ENCODE peak calls at places on chromosomes 13 and 19, in six cellular contexts. U is pancreas, S is heart left ventricle, R is tibial nerve, M is fibroblast of lung, O is neural progenitor cell. B is an unnamed sample. For H3K36me3 and H3K9me3, the result is how much of the 10 kb centered on the place peaks cover.

GRCh38 chr13:27353166-27353583 is 71.2 kb upstream of the GTF3A start:
- DNase-seq in S (no peak), M (peak), O (no peak), U (no peak), R (no peak), B (no peak)

GRCh38 chr13:25699056-25699455 is 327.3 kb downstream of the ATP8A2 start:
- DNase-seq in M (no peak), S (no peak), O (no peak), U (no peak), R (no peak), B (no peak)

GRCh38 chr19:1354496-1355257 is 29.0 kb upstream of the NDUFS7 start:
- DNase-seq in R (peak), O (peak), S (peak), U (peak), M (peak), B (peak)

GRCh38 chr13:31860002-31860401 is 120.7 kb downstream of the RXFP2 start:
- DNase-seq in R (no peak), U (no peak), M (no peak), S (no peak), O (no peak), B (no peak)

GRCh38 chr19:48879025-48879572 is 6.9 kb downstream of the PPP1R15A start:
- DNase-seq in S (no peak), M (no peak), U (no peak), R (no peak), O (no peak), B (no peak)

GRCh38 chr19:2528543-2529173 is 52.7 kb downstream of the GADD45B start:
- DNase-seq in M (peak), U (no peak), S (no peak), R (no peak), O (no peak), B (no peak)

GRCh38 chr19:40607311-40607871 is 6.2 kb downstream of the LTBP4 start:
- DNase-seq in O (peak), S (no peak), U (no peak), M (no peak), R (no peak), B (no peak)

GRCh38 chr19:10086904-10087256 is 763 bp downstream of the SHFL start:
- DNase-seq in M (no peak), O (peak), U (no peak), R (no peak), S (no peak), B (peak)

GRCh38 chr19:2115324-2115723 is 18.6 kb downstream of the IZUMO4 start:
- DNase-seq in R (no peak), U (no peak), S (no peak), O (no peak), M (no peak), B (no peak)

GRCh38 chr19:14840206-14840605 is 5.2 kb upstream of the OR7A5 start:
- DNase-seq in O (no peak), R (no peak), S (no peak), M (no peak), U (no peak), B (no peak)

GRCh38 chr19:7983286-7983950 is 22.0 kb downstream of the ELAVL1 start:
- DNase-seq in U (no peak), M (no peak), S (no peak), R (no peak), O (no peak), B (no peak)

GRCh38 chr19:7981661-7982060 is 23.8 kb downstream of the ELAVL1 start:
- DNase-seq in U (no peak), M (no peak), S (no peak), O (no peak), R (no peak), B (no peak)

GRCh38 chr19:7982103-7982502 is 23.3 kb downstream of the ELAVL1 start:
- DNase-seq in O (no peak), U (no peak), M (no peak), R (no peak), S (no peak), B (no peak)

GRCh38 chr19:7981199-7981598 is 24.2 kb downstream of the ELAVL1 start:
- DNase-seq in U (no peak), M (no peak), S (no peak), O (no peak), R (no peak), B (no peak)

GRCh38 chr19:7982651-7983099 is 22.8 kb downstream of the ELAVL1 start:
- DNase-seq in S (peak), R (no peak), U (no peak), O (no peak), M (no peak), B (no peak)
- H3K36me3 ChIP-seq in S (half or more), R (under half), U (under half), O (under half), M (under half), B (under half)

GRCh38 chr19:24003537-24003936 is 83.5 kb upstream of the ZNF254 start:
- DNase-seq in M (no peak), O (no peak), U (no peak), S (no peak), R (no peak), B (no peak)
- H3K9me3 ChIP-seq in M (under half), O (under half), U (under half), S (under half), R (under half), B (under half)

GRCh38 chr13:96850538-96850937 is 143.7 kb downstream of the OXGR1 start:
- DNase-seq in O (no peak), U (no peak), R (no peak), S (no peak), M (no peak), B (no peak)
- TF ChIP-seq CTCF in O (no peak), U (no peak), R (no peak), S (no peak), M (no peak), B (no peak)

DNA sequence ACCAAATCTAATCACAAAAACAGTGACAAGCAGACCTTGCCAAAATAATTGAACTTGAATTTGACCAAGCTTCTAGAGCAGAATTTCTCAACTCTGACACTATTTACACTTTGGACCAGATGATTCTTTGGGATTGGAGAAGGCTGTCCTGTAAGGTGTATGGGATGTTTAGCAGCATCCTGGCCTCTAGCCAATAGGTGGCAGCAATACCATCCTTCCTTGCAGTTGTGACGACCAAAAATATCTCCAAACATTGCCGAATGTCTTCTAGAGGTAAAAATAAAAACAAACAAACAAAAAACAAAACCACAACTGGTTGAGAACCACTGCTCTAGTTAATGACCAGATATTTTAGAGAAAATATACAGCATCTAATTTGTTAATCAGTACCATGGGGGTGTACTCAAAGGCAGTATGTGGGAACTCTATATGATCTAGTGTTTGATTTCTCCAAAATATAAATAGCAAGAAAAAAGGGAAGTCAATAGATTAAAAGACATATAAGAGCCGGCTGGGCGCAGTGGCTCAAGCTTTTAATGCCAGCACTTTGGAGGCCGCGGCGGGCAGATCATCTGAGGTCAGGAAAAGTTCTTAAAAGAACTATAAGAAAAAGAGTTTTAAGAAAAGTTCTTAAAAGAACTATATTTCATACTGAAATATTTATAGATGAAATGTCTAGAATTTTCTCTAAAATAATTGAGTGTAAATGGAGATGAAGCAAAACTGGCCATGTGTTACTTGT is 60.9 kb upstream of the ZNF527 start:
- DNase-seq in O (no peak), U (no peak), S (no peak), R (no peak), M (no peak), B (no peak)
- H3K36me3 ChIP-seq in O (under half), U (under half), S (under half), R (under half), M (under half), B (under half)

GRCh38 chr19:56927294-56927693 is 86.8 kb upstream of the PEG3 start:
- DNase-seq in M (no peak), O (no peak), S (no peak), R (no peak), U (no peak), B (no peak)
- H3K9me3 ChIP-seq in M (under half), O (under half), S (under half), R (under half), U (under half), B (under half)

DNA sequence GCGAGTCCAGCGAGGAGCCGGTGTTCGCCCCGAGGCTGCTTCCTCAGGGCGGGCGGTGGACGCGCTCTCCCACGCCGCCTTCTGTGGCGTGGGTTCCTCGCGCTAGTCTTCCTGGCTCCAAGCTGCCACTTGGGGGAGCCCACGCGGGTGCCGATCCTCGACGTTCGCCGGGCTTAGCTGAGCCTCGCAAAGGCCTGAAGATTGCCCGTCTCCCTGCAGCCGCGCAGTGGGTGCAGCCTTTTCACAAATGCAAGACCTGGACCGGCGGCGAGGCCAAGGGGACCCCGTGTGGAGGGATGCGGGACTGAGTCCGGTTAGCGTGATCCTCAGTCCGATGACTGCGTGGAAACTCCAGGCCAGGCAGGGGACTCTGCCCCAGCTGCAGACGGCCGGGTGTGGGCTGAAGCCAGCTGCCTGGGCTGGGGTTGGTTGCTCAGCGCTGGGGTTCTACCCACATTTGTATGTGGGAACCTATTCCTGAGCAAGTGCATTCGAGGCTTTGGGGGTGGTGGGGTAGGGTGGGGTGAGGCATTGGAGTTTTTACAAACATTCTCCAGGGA is 16.6 kb upstream of the LRP3 start:
- DNase-seq in S (no peak), R (no peak), U (no peak), M (no peak), O (peak), B (no peak)
- TF ChIP-seq CTCF in S (peak), R (peak), U (no peak), M (peak), O (peak), B (peak)

DNA sequence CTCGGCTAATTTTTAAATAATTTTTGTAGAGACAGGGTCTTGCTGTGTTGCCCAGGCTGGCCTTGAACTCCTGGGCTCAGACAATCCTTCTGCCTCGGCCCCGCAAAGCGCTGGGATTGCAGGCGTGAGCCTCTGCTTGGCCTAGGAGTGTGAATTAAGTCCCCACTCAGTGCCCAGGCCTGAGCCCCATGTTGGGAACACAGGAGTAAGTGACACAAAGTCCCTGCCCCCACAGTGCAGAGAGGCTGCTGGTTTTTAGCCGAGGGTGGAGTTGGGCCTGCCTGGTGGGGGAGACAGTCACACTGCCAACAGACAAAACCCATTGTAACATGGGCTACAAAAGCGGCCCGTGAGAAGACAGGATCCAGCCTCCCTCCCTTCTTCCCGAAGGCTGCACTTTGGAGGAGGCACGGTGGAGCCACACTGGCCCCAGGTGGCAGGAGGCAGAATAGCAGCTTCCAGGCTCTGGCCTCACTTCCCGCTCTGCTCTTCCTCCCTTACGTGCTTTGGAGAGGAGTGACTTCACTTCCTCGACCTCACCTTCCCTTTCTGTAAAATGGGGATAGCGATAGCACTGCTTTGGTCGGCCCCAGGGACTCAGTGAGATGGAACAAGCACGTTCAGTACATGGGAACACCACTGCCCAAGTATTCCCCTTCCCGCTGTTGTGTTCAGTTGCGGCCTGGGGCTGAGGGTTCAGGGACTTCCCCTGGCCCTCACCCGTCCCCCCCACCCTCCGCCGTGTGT is 15.2 kb upstream of the EHD2 start:
- DNase-seq in S (peak), R (peak), M (peak), O (peak), U (peak), B (peak)
- H3K36me3 ChIP-seq in S (half or more), R (under half), M (under half), O (under half), U (under half), B (under half)

GRCh38 chr13:44106231-44107152 is 226.8 kb downstream of the LACC1 start:
- DNase-seq in O (no peak), R (no peak), S (peak), M (no peak), U (no peak), B (peak)
- H3K9me3 ChIP-seq in O (under half), R (under half), S (under half), M (under half), U (under half), B (under half)

DNA sequence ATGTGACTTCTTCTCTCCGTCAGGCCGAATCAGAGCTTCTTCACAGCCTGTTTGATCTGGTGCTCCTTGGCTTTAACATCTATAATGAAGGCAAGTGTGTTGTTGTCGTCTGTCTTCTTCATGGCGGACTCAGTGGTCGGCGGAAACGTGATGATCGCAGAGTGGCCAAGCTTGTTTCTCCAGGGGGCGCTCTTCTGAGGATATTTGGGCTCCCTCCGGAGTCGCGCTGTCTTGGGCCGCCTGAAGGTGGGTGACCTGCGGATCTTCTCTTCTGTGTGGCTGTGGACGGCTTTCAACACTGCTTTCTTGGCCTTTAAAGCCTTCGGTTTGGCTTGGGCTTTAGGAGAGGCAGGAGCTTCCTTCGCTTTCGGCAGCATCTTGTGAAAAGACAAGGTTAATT is 9.8 kb downstream of the TPRX1 start:
- DNase-seq in M (no peak), R (no peak), O (peak), S (no peak), U (no peak), B (no peak)
- TF ChIP-seq CTCF in M (no peak), R (no peak), O (peak), S (no peak), U (no peak), B (no peak)

DNA sequence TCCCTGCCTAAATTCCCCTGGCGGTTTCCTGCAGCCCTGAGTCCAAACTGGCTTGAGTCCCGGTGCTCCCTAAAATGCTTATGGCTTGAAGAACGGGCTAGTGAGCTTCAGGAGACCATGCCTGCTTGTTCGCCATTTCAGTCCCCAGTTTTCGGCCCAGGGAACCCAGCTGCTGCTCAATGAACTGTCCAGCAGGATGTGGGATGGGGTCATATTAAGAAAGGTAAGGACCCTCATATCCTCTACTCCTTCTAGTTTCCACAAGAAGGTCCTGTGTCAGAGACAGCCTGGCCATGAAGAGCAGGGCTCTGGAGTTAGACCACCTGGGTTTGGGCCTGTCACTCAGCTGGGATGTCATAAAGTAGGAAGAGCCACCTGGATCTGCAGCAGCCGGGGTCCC is 17.0 kb upstream of the SPC24 start:
- DNase-seq in U (no peak), R (no peak), O (no peak), S (no peak), M (no peak), B (no peak)
- H3K36me3 ChIP-seq in U (under half), R (under half), O (under half), S (half or more), M (under half), B (under half)